ENCODE peak calls at places on chromosomes 7 and 10, in four cellular contexts. E is neural crest cell, K is PC-3, F is MCF 10A. L is an unnamed sample.

GRCh38 chr7:158648787-158649186 is 55.8 kb downstream of the NCAPG2 start:
- DNase-seq in E (no peak), K (peak; percentile 70), F (no peak), L (no peak)

GRCh38 chr10:116882631-116883030 is 33.3 kb downstream of the ENO4 start:
- DNase-seq in E (no peak), F (no peak), K (no peak), L (no peak)

GRCh38 chr7:157278791-157279678 is 57.8 kb upstream of the DNAJB6 start:
- DNase-seq in K (peak; percentile 23), E (no peak), F (no peak), L (no peak)

GRCh38 chr10:104028146-104028545 is 57.5 kb downstream of the COL17A1 start:
- DNase-seq in E (no peak), F (peak; percentile 20), K (peak; percentile 20), L (peak; percentile 60)

GRCh38 chr7:21507627-21508343 is 35.1 kb upstream of the DNAH11 start:
- DNase-seq in K (peak; percentile 74), F (peak; percentile 58), E (peak; percentile 11), L (no peak)

GRCh38 chr10:31353574-31353973 is 34.6 kb downstream of the ZEB1 start:
- DNase-seq in F (peak; percentile 67), E (no peak), K (peak; percentile 88), L (peak; percentile 62)

GRCh38 chr7:42315096-42315495 is 78.1 kb upstream of the GLI3 start:
- DNase-seq in K (no peak), F (no peak), E (no peak), L (no peak)

GRCh38 chr7:13467111-13467547 is 522.3 kb downstream of the ETV1 start:
- DNase-seq in F (no peak), K (no peak), E (no peak), L (no peak)

GRCh38 chr10:132457328-132458070 is 60.5 kb downstream of the PWWP2B start:
- DNase-seq in E (no peak), K (peak; percentile 27), F (no peak), L (no peak)

GRCh38 chr10:67664936-67665335 is 31.1 kb downstream of the CTNNA3 start:
- DNase-seq in F (no peak), E (no peak), K (no peak), L (no peak)

GRCh38 chr10:69572159-69573055 is 815 bp downstream of the NEUROG3 start:
- DNase-seq in E (no peak), K (no peak), F (no peak), L (no peak)

GRCh38 chr7:156021476-156021875 is 209.2 kb upstream of the SHH start:
- DNase-seq in K (no peak), E (no peak), F (no peak), L (no peak)

GRCh38 chr7:22291979-22292378 is 65.0 kb downstream of the RAPGEF5 start:
- DNase-seq in F (no peak), K (no peak), E (no peak), L (no peak)

GRCh38 chr10:103276941-103277712 is at the start of gene INA:
- DNase-seq in F (no peak), E (peak; percentile 36), K (no peak), L (peak; percentile 55)

GRCh38 chr7:133705596-133705995 is 421.5 kb upstream of the LRGUK start:
- DNase-seq in E (no peak), F (peak; percentile 90), K (peak; percentile 89), L (peak; percentile 78)

GRCh38 chr7:107594961-107595737 is 15.1 kb downstream of the BCAP29 start:
- DNase-seq in E (no peak), F (peak; percentile 92), K (peak; percentile 91), L (peak; percentile 52)

GRCh38 chr7:88095-88926 is 104.1 kb upstream of the FAM20C start:
- DNase-seq in F (peak; percentile 50), K (no peak), E (peak; percentile 22), L (no peak)

GRCh38 chr10:96309631-96310358 is 5.6 kb downstream of the DNTT start:
- DNase-seq in K (no peak), E (no peak), F (no peak), L (no peak)

GRCh38 chr7:155665957-155666287 is 21.5 kb downstream of the RBM33 start:
- DNase-seq in K (peak; percentile 78), E (no peak), F (peak; percentile 77), L (peak; percentile 50)

GRCh38 chr10:58631715-58632114 is 119.0 kb downstream of the BICC1 start:
- DNase-seq in E (no peak), K (no peak), F (no peak), L (no peak)

GRCh38 chr10:55813451-55814170 is 547.4 kb downstream of the ZWINT start:
- DNase-seq in E (no peak), K (no peak), F (no peak), L (no peak)

GRCh38 chr7:37853468-37853867 is 5.1 kb downstream of the NME8 start:
- DNase-seq in K (peak; percentile 36), F (peak; percentile 44), E (no peak), L (no peak)

GRCh38 chr7:155862516-155863257 is 50.4 kb upstream of the SHH start:
- DNase-seq in K (no peak), E (no peak), F (no peak), L (no peak)

GRCh38 chr7:25173184-25173583 is 48.1 kb upstream of the CYCS start:
- DNase-seq in K (no peak), F (no peak), E (no peak), L (no peak)

GRCh38 chr10:74282853-74283205 is 131.8 kb downstream of the ADK start:
- DNase-seq in E (no peak), F (peak; percentile 81), K (peak; percentile 99), L (peak; percentile 33)

GRCh38 chr10:92627845-92628480 is 35.0 kb downstream of the KIF11 start:
- DNase-seq in F (no peak), K (no peak), E (no peak), L (no peak)

GRCh38 chr7:11613292-11613930 is 218.6 kb downstream of the THSD7A start:
- DNase-seq in K (no peak), E (no peak), F (no peak), L (no peak)
- TF ChIP-seq CTCF in K (no peak), E (no peak), F (no peak), L (no peak)

GRCh38 chr10:110872145-110872983 is 636 bp downstream of the PDCD4 start:
- DNase-seq in F (peak; percentile 86), E (peak; percentile 74), K (peak; percentile 43), L (peak; percentile 57)
- TF ChIP-seq CTCF in F (no peak), E (no peak), K (no peak), L (no peak)

GRCh38 chr10:33067481-33067880 is 109.5 kb upstream of the ITGB1 start:
- DNase-seq in F (no peak), E (no peak), K (no peak), L (no peak)

GRCh38 chr10:33065111-33065510 is 107.1 kb upstream of the ITGB1 start:
- DNase-seq in F (no peak), E (no peak), K (peak; percentile 35), L (no peak)

GRCh38 chr10:33067917-33068316 is 109.9 kb upstream of the ITGB1 start:
- DNase-seq in K (no peak), F (no peak), E (no peak), L (no peak)

GRCh38 chr10:33064706-33065105 is 106.7 kb upstream of the ITGB1 start:
- DNase-seq in E (no peak), F (no peak), K (no peak), L (no peak)

DNA sequence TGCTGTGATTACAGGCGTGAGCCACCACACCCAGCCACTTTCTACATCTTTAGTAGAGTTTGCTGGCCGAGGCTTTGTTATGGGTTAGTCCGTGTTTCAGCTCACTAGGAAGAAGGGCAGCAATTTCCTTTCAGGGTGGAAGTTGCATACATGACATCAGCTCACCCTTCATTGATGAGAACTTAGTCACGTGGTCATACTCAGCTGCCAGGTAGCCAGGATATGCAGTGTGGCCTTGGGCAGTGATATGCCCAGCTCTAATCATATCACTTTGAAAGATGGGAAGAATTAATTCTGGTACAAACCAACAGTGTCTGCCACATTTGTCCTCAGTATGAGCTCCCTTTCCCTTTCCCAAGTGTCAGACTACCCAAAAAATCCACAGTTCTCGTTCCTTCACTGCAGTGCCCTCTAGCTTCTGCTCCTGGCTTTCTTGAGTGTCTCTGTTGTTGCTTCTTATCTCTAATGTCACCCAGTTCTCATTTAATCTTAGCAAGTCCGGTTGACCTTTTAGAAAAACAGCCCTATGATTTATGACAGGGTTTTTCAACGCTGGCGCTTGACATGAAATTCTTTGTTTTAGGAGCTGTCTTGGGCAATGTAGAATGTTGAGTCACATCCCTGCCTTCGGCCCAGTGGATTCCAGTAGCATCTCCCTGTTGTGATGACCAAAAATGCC is 108.7 kb upstream of the ITGB1 start:
- DNase-seq in K (peak; percentile 25), E (no peak), F (peak; percentile 51), L (no peak)
- TF ChIP-seq CTCF in K (peak; percentile 55), E (no peak), F (no peak), L (no peak)

GRCh38 chr10:42690449-42691360 is 52.3 kb upstream of the ZNF33B start:
- DNase-seq in K (peak; percentile 34), E (no peak), F (peak; percentile 3), L (no peak)
- TF ChIP-seq CTCF in K (peak; percentile 45), E (no peak), F (no peak), L (no peak)

GRCh38 chr10:60238408-60239100 is 151.1 kb downstream of the ANK3 start:
- DNase-seq in K (peak; percentile 89), F (peak; percentile 52), E (no peak), L (peak; percentile 26)
- TF ChIP-seq CTCF in K (peak; percentile 96), F (no peak), E (no peak), L (no peak)

DNA sequence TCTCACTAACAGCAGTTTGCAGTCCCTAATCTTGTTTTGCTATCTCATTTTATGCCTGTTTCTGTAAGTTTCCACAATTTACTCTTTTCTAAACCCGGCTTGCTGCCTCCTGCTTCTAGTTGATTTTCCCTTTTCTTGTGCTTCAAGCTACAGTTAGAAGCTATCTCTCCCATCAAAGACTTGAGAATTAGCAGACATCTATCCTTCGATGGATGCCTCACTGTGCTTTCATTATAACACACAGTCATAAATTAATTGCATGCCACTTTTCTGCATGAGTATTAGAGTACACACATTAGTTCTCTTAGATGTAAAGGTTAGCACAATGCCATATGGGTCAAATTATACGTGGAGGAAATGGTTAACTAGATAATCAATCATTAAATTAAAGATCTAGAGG is 48.7 kb downstream of the SEMA3A start:
- DNase-seq in K (no peak), F (no peak), E (no peak), L (no peak)
- TF ChIP-seq CTCF in K (no peak), F (no peak), E (no peak), L (no peak)

GRCh38 chr10:15227611-15228372 is 59.3 kb upstream of the NMT2 start:
- DNase-seq in E (no peak), K (no peak), F (no peak), L (no peak)
- TF ChIP-seq CTCF in E (no peak), K (no peak), F (no peak), L (no peak)

DNA sequence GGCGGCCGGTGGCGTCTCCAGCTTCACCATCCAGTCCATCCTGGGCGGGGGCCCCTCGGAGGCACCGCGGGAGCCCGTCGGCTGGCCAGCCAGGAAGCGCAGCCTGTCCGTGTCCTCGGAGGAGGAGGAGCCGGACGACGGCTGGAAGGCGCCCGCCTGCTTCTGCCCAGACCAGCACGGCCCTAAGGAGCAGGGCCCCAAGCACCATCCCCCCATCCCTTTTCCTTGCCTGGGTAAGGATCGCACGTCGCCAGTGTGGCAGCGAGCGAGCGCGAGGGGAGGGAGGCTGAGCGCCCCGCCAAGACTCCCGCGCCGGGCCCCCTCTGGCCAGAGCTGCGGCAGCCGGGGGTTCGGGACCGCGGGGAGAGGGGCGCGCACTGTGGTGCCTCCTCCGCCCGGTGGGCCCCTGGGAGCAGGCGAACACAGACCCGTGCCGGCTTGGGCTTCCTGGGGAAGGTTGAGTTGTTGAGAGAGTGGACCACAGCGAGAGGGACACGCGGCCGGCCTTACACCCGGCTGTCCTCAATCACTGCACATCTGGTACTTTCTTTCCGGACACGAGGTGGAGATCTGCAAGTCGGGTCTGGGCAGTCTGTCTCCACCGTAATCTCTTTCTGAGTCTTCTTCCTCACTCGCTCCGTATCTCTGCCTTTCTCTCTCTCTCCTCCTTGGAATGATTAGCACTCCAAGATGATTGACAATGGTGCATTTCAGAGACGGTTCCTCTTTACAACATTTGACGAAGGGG is 652 bp downstream of the HMX2 start:
- DNase-seq in E (no peak), K (no peak), F (no peak), L (no peak)
- TF ChIP-seq CTCF in E (no peak), K (no peak), F (no peak), L (no peak)